ENCODE peak calls at places on chromosomes 16 and 17, in five cellular contexts. G, M, R, L and H are unnamed samples.

GRCh38 chr17:17051791-17052461 is 9.7 kb downstream of the MPRIP start:
- DNase-seq in G (no peak), R (no peak), M (no peak), L (no peak), H (no peak)

GRCh38 chr17:50944054-50944901 is 78.1 kb upstream of the TOB1 start:
- DNase-seq in R (peak), L (peak), M (peak), G (peak), H (peak)

GRCh38 chr16:67431077-67431804 is at the start of gene HSD11B2:
- DNase-seq in M (peak), L (no peak), R (no peak), G (peak), H (no peak)

GRCh38 chr16:674968-675883 is at the start of gene RHBDL1:
- DNase-seq in R (no peak), G (no peak), L (no peak), M (no peak), H (no peak)

GRCh38 chr17:82400206-82400605 is 17.9 kb upstream of the HEXD start:
- DNase-seq in R (peak), G (no peak), M (no peak), L (no peak), H (no peak)

GRCh38 chr16:66189951-66190350 is 176.5 kb upstream of the CDH5 start:
- DNase-seq in M (no peak), R (no peak), G (no peak), L (no peak), H (no peak)

GRCh38 chr16:46817961-46818360 is 13.0 kb downstream of the C16orf87 start:
- DNase-seq in M (no peak), L (no peak), R (no peak), G (no peak), H (no peak)

GRCh38 chr17:38355256-38355655 is 3.6 kb downstream of the SOCS7 start:
- DNase-seq in L (no peak), G (no peak), M (no peak), R (no peak), H (no peak)

GRCh38 chr17:17675925-17676534 is 5.2 kb upstream of the RAI1 start:
- DNase-seq in L (no peak), M (peak), R (peak), G (no peak), H (no peak)